ENCODE peak calls at places on chromosomes 3 and 15, in eight cellular contexts. One of them, this sample, is unnamed.

GRCh38 chr15:78808550-78808949 is 2.7 kb downstream of the ADAMTS7 start:
- DNase-seq in BJ: no peak
- DNase-seq in GM12891: peak
- DNase-seq in tibial artery: no peak
- DNase-seq in A549: peak
- DNase-seq in T1000: no peak
- DNase-seq in Calu3: peak
- DNase-seq in mammary epithelial cell: peak
- DNase-seq in this sample: peak

GRCh38 chr3:38585791-38586420 is 63.6 kb downstream of the SCN5A start:
- DNase-seq in BJ: no peak
- DNase-seq in GM12891: no peak
- DNase-seq in tibial artery: peak
- DNase-seq in A549: no peak
- DNase-seq in T1000: no peak
- DNase-seq in Calu3: no peak
- DNase-seq in mammary epithelial cell: no peak
- DNase-seq in this sample: no peak

GRCh38 chr3:4503050-4503449 is 9.9 kb downstream of the ITPR1 start:
- DNase-seq in BJ: no peak
- DNase-seq in GM12891: no peak
- DNase-seq in tibial artery: no peak
- DNase-seq in A549: no peak
- DNase-seq in T1000: no peak
- DNase-seq in Calu3: no peak
- DNase-seq in mammary epithelial cell: no peak
- DNase-seq in this sample: no peak

GRCh38 chr3:106428565-106428994 is 559.8 kb upstream of the CBLB start:
- DNase-seq in BJ: peak
- DNase-seq in GM12891: no peak
- DNase-seq in tibial artery: no peak
- DNase-seq in A549: peak
- DNase-seq in T1000: no peak
- DNase-seq in Calu3: peak
- DNase-seq in mammary epithelial cell: peak
- DNase-seq in this sample: no peak

GRCh38 chr3:105752791-105753415 is 115.9 kb downstream of the CBLB start:
- DNase-seq in BJ: peak
- DNase-seq in GM12891: no peak
- DNase-seq in tibial artery: no peak
- DNase-seq in A549: no peak
- DNase-seq in T1000: no peak
- DNase-seq in Calu3: no peak
- DNase-seq in mammary epithelial cell: peak
- DNase-seq in this sample: no peak

GRCh38 chr3:138186803-138187295 is 252 bp upstream of the ARMC8 start:
- DNase-seq in BJ: peak
- DNase-seq in GM12891: no peak
- DNase-seq in tibial artery: peak
- DNase-seq in A549: peak
- DNase-seq in T1000: no peak
- DNase-seq in Calu3: peak
- DNase-seq in mammary epithelial cell: peak
- DNase-seq in this sample: no peak

GRCh38 chr15:98815207-98815606 is 166.9 kb downstream of the IGF1R start:
- DNase-seq in BJ: no peak
- DNase-seq in GM12891: no peak
- DNase-seq in tibial artery: no peak
- DNase-seq in A549: no peak
- DNase-seq in T1000: no peak
- DNase-seq in Calu3: no peak
- DNase-seq in mammary epithelial cell: peak
- DNase-seq in this sample: peak

GRCh38 chr3:3191675-3192480 is 12.4 kb upstream of the CRBN start:
- DNase-seq in BJ: no peak
- DNase-seq in GM12891: no peak
- DNase-seq in tibial artery: no peak
- DNase-seq in A549: no peak
- DNase-seq in T1000: no peak
- DNase-seq in Calu3: peak
- DNase-seq in mammary epithelial cell: no peak
- DNase-seq in this sample: no peak

GRCh38 chr3:53776494-53777101 is 69.6 kb downstream of the CHDH start:
- DNase-seq in BJ: peak
- DNase-seq in GM12891: no peak
- DNase-seq in tibial artery: no peak
- DNase-seq in A549: no peak
- DNase-seq in T1000: no peak
- DNase-seq in Calu3: no peak
- DNase-seq in mammary epithelial cell: peak
- DNase-seq in this sample: no peak

This sample was measured in HepG2.